ENCODE peak calls at places on chromosome 1, in four cellular contexts. X is AG09309; Y is CD8-positive, alpha-beta T cell; R is thoracic aorta. U is an unnamed sample.

GRCh38 chr1:84598846-84599741 is 24.9 kb upstream of the CTBS start:
- DNase-seq in Y (no peak), R (no peak), X (peak; percentile 40), U (peak; percentile 96)

GRCh38 chr1:84836145-84836544 is 56.9 kb downstream of the LPAR3 start:
- DNase-seq in Y (no peak), X (no peak), R (no peak), U (no peak)

GRCh38 chr1:86703696-86704455 is 500 bp upstream of the SH3GLB1 start:
- DNase-seq in R (no peak), X (no peak), Y (no peak), U (peak; percentile 61)

GRCh38 chr1:208988811-208989222 is 594.7 kb upstream of the CAMK1G start:
- DNase-seq in X (peak; percentile 29), Y (peak; percentile 11), R (no peak), U (no peak)

GRCh38 chr1:163535807-163536206 is 214.1 kb downstream of the NUF2 start:
- DNase-seq in Y (no peak), X (peak; percentile 8), R (no peak), U (peak; percentile 17)

GRCh38 chr1:97145321-97145956 is 423.9 kb downstream of the PTBP2 start:
- DNase-seq in R (no peak), Y (no peak), X (peak; percentile 94), U (no peak)

GRCh38 chr1:31657020-31657804 is 12.5 kb upstream of the PEF1 start:
- DNase-seq in R (no peak), X (no peak), Y (no peak), U (no peak)

GRCh38 chr1:198860371-198860770 is 221.5 kb downstream of the PTPRC start:
- DNase-seq in R (no peak), Y (no peak), X (no peak), U (no peak)

GRCh38 chr1:110765640-110766335 is 91.0 kb upstream of the KCNA3 start:
- DNase-seq in Y (peak; percentile 60), X (peak; percentile 17), R (no peak), U (no peak)

GRCh38 chr1:201538618-201539551 is at the start of gene NAV1:
- DNase-seq in R (peak; percentile 67), Y (no peak), X (no peak), U (no peak)

GRCh38 chr1:156077430-156077760 is 4.9 kb downstream of the MEX3A start:
- DNase-seq in R (no peak), Y (no peak), X (no peak), U (no peak)

GRCh38 chr1:156080598-156081173 is 1.6 kb downstream of the MEX3A start:
- DNase-seq in Y (no peak), R (no peak), X (no peak), U (no peak)

GRCh38 chr1:156079762-156080597 is 2.3 kb downstream of the MEX3A start:
- DNase-seq in Y (no peak), X (no peak), R (no peak), U (no peak)

GRCh38 chr1:156076609-156077429 is 5.4 kb downstream of the MEX3A start:
- DNase-seq in X (no peak), Y (no peak), R (no peak), U (no peak)

DNA sequence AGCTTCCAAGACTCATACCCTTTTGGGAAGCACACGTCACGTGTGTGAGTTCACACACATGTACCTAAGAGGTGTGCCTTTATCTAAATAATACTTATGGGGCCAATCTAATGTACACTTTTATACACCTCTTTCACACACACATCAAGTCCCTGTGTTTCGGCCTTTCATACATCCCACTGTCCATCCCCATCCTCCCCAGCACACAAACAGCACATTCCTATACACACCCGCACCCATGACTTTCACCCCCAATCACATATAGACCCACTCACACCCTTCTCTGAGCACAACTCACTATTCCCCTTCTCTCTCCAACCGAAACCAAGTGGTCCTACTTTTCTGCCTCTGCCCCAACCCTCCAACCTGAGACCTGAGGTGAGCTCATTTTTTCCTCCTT is 3.5 kb downstream of the MEX3A start:
- DNase-seq in Y (no peak), X (no peak), R (no peak), U (no peak)
- H3K4me3 ChIP-seq in Y (no peak overlapping the region), X (no peak overlapping the region), R (no peak overlapping the region), U (no peak overlapping the region)

DNA sequence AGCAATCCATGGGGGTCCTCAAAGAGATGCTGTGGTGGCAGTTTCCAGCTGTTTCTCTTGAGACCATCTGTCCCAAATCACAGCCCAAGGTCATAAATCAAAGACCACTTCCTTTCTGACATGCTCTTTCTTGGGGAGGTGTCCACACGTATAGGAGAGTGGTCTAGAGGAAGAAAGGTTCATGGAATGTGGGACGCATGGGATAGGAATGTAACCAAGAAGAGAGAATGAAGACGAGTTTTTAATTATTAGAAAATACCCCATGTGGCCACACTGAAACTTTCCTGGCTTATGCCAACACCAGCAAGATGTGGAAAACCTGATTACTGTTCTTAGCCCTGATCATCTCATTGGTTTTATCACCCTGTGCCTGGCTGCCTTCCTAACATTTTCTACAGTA is 124.2 kb upstream of the IFFO2 start:
- DNase-seq in X (no peak), Y (no peak), R (no peak), U (no peak)
- H3K4me3 ChIP-seq in X (no peak overlapping the region), Y (no peak overlapping the region), R (no peak overlapping the region), U (no peak overlapping the region)

DNA sequence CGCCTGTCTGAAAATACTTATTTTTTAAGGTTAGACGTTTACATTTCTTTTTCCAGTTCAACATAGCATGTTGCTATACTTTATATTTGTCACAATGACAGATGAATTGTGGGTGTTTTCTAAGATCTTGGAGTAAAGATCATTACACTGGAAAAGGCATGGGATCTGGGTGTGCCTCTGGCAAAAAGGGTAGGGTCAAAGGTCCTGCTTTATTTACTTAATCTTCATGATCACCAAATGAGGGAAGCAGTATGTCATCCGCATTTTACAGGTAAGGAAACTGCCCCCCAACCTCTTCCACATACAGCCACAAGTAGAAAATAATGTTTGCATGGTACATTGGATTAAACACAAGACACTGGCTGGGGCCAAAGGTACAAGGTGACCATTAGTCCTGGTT is 12.5 kb upstream of the SMPDL3B start:
- DNase-seq in Y (no peak), X (no peak), R (no peak), U (no peak)
- H3K4me3 ChIP-seq in Y (no peak overlapping the region), X (no peak overlapping the region), R (no peak overlapping the region), U (no peak overlapping the region)

GRCh38 chr1:182620924-182621585 is 16.9 kb upstream of the RGS16 start:
- DNase-seq in X (no peak), Y (no peak), R (no peak), U (no peak)

GRCh38 chr1:182626527-182626926 is 22.3 kb upstream of the RGS16 start:
- DNase-seq in Y (no peak), R (no peak), X (no peak), U (no peak)

GRCh38 chr1:182625716-182626504 is 21.7 kb upstream of the RGS16 start:
- DNase-seq in R (no peak), Y (no peak), X (no peak), U (no peak)

GRCh38 chr1:182624582-182624981 is 20.4 kb upstream of the RGS16 start:
- DNase-seq in X (no peak), Y (no peak), R (no peak), U (no peak)

GRCh38 chr1:182622795-182623528 is 18.8 kb upstream of the RGS16 start:
- DNase-seq in R (no peak), Y (no peak), X (no peak), U (no peak)
- H3K4me3 ChIP-seq in R (no peak overlapping the region), Y (no peak overlapping the region), X (no peak overlapping the region), U (no peak overlapping the region)

DNA sequence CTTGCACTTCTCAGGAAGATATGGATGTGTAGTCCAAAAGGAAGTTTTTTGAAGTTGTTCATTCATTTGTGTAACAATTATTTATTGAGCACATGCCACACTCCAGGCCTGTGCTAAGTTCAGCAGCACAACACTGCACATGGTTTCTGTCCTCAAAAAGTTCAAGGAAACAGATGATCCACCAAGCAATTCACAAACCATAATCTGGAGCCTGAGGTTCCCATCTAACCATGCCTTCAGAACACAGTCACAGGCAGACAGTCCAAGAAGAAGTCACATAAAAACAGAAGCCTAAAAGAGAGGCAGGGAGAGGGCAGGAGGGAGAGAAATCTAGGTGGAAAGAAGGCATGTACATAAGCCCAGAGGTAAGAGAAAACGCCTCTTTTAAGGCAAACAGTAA is 1.9 kb downstream of the CD48 start:
- DNase-seq in X (no peak), R (no peak), Y (no peak), U (no peak)
- H3K4me3 ChIP-seq in X (no peak overlapping the region), R (no peak overlapping the region), Y (peak overlapping the region; percentile 89), U (no peak overlapping the region)